ENCODE peak calls at places on chromosomes 5 and 9, in four cellular contexts. One of them, this sample, is unnamed. For H3K9me3, the result is how much of the 10 kb centered on the place peaks cover.

GRCh38 chr9:135137398-135137832 is 49.9 kb downstream of the OLFM1 start:
- DNase-seq in GM12878: no peak
- DNase-seq in tibial nerve: no peak
- DNase-seq in SK-N-SH: peak
- DNase-seq in this sample: no peak

GRCh38 chr5:172939045-172939444 is 20.2 kb upstream of the RPL26L1 start:
- DNase-seq in SK-N-SH: no peak
- DNase-seq in GM12878: no peak
- DNase-seq in tibial nerve: no peak
- DNase-seq in this sample: no peak

GRCh38 chr9:69308217-69308931 is 16.6 kb upstream of the ENTREP1 start:
- DNase-seq in GM12878: no peak
- DNase-seq in tibial nerve: no peak
- DNase-seq in SK-N-SH: no peak
- DNase-seq in this sample: no peak

GRCh38 chr5:35285435-35285834 is 55.1 kb upstream of the PRLR start:
- DNase-seq in GM12878: no peak
- DNase-seq in SK-N-SH: no peak
- DNase-seq in tibial nerve: no peak
- DNase-seq in this sample: no peak

GRCh38 chr5:1345876-1346626 is 1.2 kb upstream of the CLPTM1L start:
- DNase-seq in GM12878: no peak
- DNase-seq in tibial nerve: no peak
- DNase-seq in SK-N-SH: no peak
- DNase-seq in this sample: no peak

GRCh38 chr5:111829701-111830100 is 72.7 kb upstream of the NREP start:
- DNase-seq in tibial nerve: no peak
- DNase-seq in GM12878: no peak
- DNase-seq in SK-N-SH: no peak
- DNase-seq in this sample: no peak

GRCh38 chr5:9653811-9654210 is 23.7 kb upstream of the TAS2R1 start:
- DNase-seq in tibial nerve: no peak
- DNase-seq in SK-N-SH: no peak
- DNase-seq in GM12878: no peak
- DNase-seq in this sample: peak

GRCh38 chr5:122154910-122155309 is 25.6 kb downstream of the ZNF474 start:
- DNase-seq in SK-N-SH: no peak
- DNase-seq in GM12878: no peak
- DNase-seq in tibial nerve: peak
- DNase-seq in this sample: peak

GRCh38 chr9:38091310-38092199 is 22.5 kb upstream of the SHB start:
- DNase-seq in GM12878: no peak
- DNase-seq in tibial nerve: no peak
- DNase-seq in SK-N-SH: peak
- DNase-seq in this sample: no peak

GRCh38 chr9:97938081-97938644 is at the start of gene HEMGN:
- DNase-seq in GM12878: peak
- DNase-seq in tibial nerve: no peak
- DNase-seq in SK-N-SH: no peak
- DNase-seq in this sample: no peak

GRCh38 chr5:135655326-135655725 is 76.5 kb upstream of the CXCL14 start:
- DNase-seq in SK-N-SH: no peak
- DNase-seq in GM12878: no peak
- DNase-seq in tibial nerve: no peak
- DNase-seq in this sample: no peak

GRCh38 chr5:94432499-94432898 is 185.9 kb downstream of the KIAA0825 start:
- DNase-seq in tibial nerve: peak
- DNase-seq in GM12878: no peak
- DNase-seq in SK-N-SH: no peak
- DNase-seq in this sample: no peak

GRCh38 chr5:66306844-66307315 is 162.8 kb downstream of the SREK1 start:
- DNase-seq in GM12878: no peak
- DNase-seq in SK-N-SH: no peak
- DNase-seq in tibial nerve: no peak
- DNase-seq in this sample: no peak

GRCh38 chr5:119289413-119289812 is 66.4 kb upstream of the TNFAIP8 start:
- DNase-seq in tibial nerve: no peak
- DNase-seq in SK-N-SH: no peak
- DNase-seq in GM12878: no peak
- DNase-seq in this sample: no peak

GRCh38 chr5:135578685-135579341 is at the start of gene CXCL14:
- DNase-seq in GM12878: no peak
- DNase-seq in tibial nerve: peak
- DNase-seq in SK-N-SH: no peak
- DNase-seq in this sample: peak

GRCh38 chr5:172107606-172108005 is 80.4 kb downstream of the STK10 start:
- DNase-seq in SK-N-SH: no peak
- DNase-seq in tibial nerve: no peak
- DNase-seq in GM12878: no peak
- DNase-seq in this sample: no peak

GRCh38 chr9:124574944-124575343 is 67.7 kb upstream of the NR5A1 start:
- DNase-seq in GM12878: no peak
- DNase-seq in tibial nerve: no peak
- DNase-seq in SK-N-SH: no peak
- DNase-seq in this sample: no peak

GRCh38 chr9:15501179-15501578 is 9.6 kb downstream of the PSIP1 start:
- DNase-seq in tibial nerve: no peak
- DNase-seq in SK-N-SH: no peak
- DNase-seq in GM12878: no peak
- DNase-seq in this sample: no peak

GRCh38 chr9:36772449-36773370 is 200.0 kb downstream of the MELK start:
- DNase-seq in tibial nerve: no peak
- DNase-seq in GM12878: no peak
- DNase-seq in SK-N-SH: no peak
- DNase-seq in this sample: no peak

GRCh38 chr5:143192191-143192880 is 211.2 kb downstream of the NR3C1 start:
- DNase-seq in GM12878: no peak
- DNase-seq in tibial nerve: no peak
- DNase-seq in SK-N-SH: no peak
- DNase-seq in this sample: no peak

GRCh38 chr5:52989781-52990530 is 804 bp downstream of the ITGA2 start:
- DNase-seq in tibial nerve: peak
- DNase-seq in SK-N-SH: peak
- DNase-seq in GM12878: no peak
- DNase-seq in this sample: no peak

GRCh38 chr9:133835273-133835901 is 97.2 kb upstream of the SARDH start:
- DNase-seq in SK-N-SH: peak
- DNase-seq in GM12878: no peak
- DNase-seq in tibial nerve: no peak
- DNase-seq in this sample: no peak

GRCh38 chr9:130466537-130467217 is 21.9 kb downstream of the ASS1 start:
- DNase-seq in GM12878: no peak
- DNase-seq in SK-N-SH: no peak
- DNase-seq in tibial nerve: no peak
- DNase-seq in this sample: no peak

GRCh38 chr5:100667021-100667671 is 132.0 kb downstream of the FAM174A start:
- DNase-seq in GM12878: no peak
- DNase-seq in SK-N-SH: no peak
- DNase-seq in tibial nerve: peak
- DNase-seq in this sample: no peak

GRCh38 chr5:54738118-54738972 is 220.8 kb downstream of the SNX18 start:
- DNase-seq in SK-N-SH: no peak
- DNase-seq in GM12878: no peak
- DNase-seq in tibial nerve: peak
- DNase-seq in this sample: peak

GRCh38 chr5:102554728-102555127 is 55.9 kb upstream of the SLCO6A1 start:
- DNase-seq in tibial nerve: peak
- DNase-seq in GM12878: no peak
- DNase-seq in SK-N-SH: no peak
- DNase-seq in this sample: no peak

GRCh38 chr5:20694121-20694520 is 706.1 kb upstream of the CDH18 start:
- DNase-seq in GM12878: no peak
- DNase-seq in SK-N-SH: no peak
- DNase-seq in tibial nerve: no peak
- DNase-seq in this sample: no peak

GRCh38 chr5:146284016-146284415 is 54.6 kb upstream of the POU4F3 start:
- DNase-seq in SK-N-SH: no peak
- DNase-seq in tibial nerve: no peak
- DNase-seq in GM12878: no peak
- DNase-seq in this sample: no peak

GRCh38 chr5:154751854-154752253 is 3.3 kb upstream of the LARP1 start:
- DNase-seq in tibial nerve: no peak
- DNase-seq in SK-N-SH: no peak
- DNase-seq in GM12878: no peak
- DNase-seq in this sample: no peak

GRCh38 chr9:117679425-117679824 is 24.8 kb upstream of the TLR4 start:
- DNase-seq in GM12878: no peak
- DNase-seq in SK-N-SH: no peak
- DNase-seq in tibial nerve: no peak
- DNase-seq in this sample: no peak

GRCh38 chr5:177378884-177379883 is 5.0 kb upstream of the SLC34A1 start:
- DNase-seq in tibial nerve: no peak
- DNase-seq in SK-N-SH: no peak
- DNase-seq in GM12878: no peak
- DNase-seq in this sample: no peak

GRCh38 chr5:153797484-153797883 is 241.2 kb downstream of the FAM114A2 start:
- DNase-seq in SK-N-SH: no peak
- DNase-seq in tibial nerve: no peak
- DNase-seq in GM12878: peak
- DNase-seq in this sample: no peak

GRCh38 chr5:176185133-176185733 is 53.0 kb upstream of the SIMC1 start:
- DNase-seq in tibial nerve: no peak
- DNase-seq in SK-N-SH: no peak
- DNase-seq in GM12878: no peak
- DNase-seq in this sample: no peak

GRCh38 chr5:402615-403359 is 40.2 kb upstream of the EXOC3 start:
- DNase-seq in GM12878: peak
- DNase-seq in SK-N-SH: no peak
- DNase-seq in tibial nerve: no peak
- DNase-seq in this sample: no peak

GRCh38 chr5:37685211-37685610 is 154.6 kb downstream of the GDNF start:
- DNase-seq in tibial nerve: no peak
- DNase-seq in GM12878: no peak
- DNase-seq in SK-N-SH: no peak
- DNase-seq in this sample: no peak
- H3K9me3 ChIP-seq in tibial nerve: under half
- H3K9me3 ChIP-seq in GM12878: under half
- H3K9me3 ChIP-seq in SK-N-SH: under half
- H3K9me3 ChIP-seq in this sample: under half

DNA sequence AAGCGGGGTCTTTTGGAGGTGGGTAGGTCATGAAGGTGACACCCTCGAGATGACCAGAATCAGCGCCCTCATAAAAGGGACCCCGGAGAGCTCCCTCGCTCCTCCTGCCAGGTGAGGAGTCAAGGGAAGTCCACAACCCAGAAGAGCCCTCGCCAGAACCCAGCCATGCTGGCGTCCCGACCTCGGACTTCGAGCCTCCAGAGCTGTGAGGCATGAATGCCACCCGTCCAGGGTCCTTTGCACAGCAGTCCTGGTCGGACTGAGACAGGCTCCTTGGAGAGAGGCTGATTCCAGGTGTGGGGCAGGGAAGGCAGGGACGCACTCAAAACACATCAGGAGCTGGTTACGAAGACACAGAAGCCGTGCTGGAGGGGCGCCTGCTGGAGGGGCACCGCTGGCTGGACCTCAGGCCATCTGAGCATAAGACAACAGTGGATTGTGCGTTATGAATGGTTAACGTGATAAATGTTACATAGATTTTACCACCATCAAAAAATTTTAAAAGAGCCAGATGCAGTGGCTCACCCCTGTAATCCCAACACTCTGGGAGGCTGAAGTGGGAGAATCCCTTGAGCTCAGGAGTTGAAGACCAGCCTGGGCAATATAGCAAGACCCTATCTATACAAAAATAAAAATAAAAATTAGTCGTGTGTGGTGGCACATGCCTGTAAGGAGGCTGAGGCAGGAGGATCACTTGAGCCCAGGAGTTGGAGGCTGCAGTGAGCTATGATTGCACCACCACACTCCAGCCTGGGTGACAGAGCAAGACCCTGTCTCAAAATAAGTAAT is 5.7 kb upstream of the CLIC3 start:
- DNase-seq in SK-N-SH: no peak
- DNase-seq in GM12878: no peak
- DNase-seq in tibial nerve: no peak
- DNase-seq in this sample: no peak
- TF ChIP-seq CTCF in SK-N-SH: no peak
- TF ChIP-seq CTCF in GM12878: no peak
- TF ChIP-seq CTCF in tibial nerve: no peak
- TF ChIP-seq CTCF in this sample: no peak

DNA sequence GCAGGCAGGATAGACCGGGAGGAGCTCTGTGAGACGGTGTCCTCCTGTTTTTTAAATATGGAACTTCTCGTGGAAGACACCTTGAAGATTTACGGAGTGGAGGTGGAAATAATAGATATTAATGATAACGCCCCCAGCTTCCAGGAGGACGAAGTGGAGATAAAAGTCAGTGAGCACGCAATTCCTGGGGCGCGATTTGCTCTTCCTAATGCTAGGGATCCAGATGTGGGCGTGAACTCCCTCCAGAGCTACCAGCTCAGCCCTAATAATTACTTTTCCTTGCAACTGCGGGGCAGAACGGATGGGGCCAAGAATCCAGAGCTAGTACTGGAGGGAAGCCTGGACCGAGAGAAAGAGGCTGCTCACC is 621 bp downstream of the PCDHGA11 start:
- DNase-seq in GM12878: no peak
- DNase-seq in SK-N-SH: no peak
- DNase-seq in tibial nerve: no peak
- DNase-seq in this sample: no peak
- H3K9me3 ChIP-seq in GM12878: under half
- H3K9me3 ChIP-seq in SK-N-SH: under half
- H3K9me3 ChIP-seq in tibial nerve: half or more
- H3K9me3 ChIP-seq in this sample: under half

DNA sequence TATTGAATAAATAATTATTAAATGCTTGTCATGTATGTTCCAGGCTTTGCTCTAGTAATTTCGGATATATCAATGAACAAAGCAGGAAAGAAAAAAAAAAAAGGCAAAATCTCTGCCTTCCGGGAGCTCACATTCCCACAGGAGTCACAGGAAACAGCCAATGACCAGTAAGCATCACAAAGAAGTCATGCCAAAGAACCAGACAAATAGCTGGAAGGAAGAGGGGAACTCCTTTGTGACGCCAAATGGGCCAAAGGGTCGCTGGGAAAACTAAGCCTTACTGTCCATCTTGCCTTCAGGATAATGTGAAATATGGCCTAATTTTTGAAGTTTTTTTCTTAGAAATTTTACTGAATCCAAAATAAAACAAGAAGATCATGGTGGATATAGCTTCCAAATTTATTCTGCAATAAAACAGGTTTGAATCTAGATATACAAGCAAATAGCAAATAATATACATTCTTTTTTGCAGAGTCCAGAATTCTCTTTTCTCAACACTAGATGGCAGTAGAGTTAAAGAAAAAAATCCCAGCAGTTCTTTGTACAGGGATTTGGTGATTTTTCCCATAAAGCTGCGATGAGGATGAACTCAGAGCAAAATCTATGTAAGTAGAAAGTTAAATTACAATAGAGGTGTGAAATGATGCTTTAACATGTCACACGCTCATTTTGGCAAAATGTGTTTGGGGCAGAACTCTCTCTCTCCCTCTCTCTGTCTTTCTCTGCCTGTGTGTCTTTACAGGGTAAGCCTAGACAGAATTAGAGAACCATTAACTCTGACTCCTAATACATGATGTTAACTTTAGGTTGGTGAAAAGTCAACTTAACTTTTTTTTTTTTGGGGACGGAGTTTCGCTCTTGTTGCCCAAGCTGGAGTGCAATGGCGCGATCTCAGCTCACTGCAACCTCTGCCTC is 60.0 kb upstream of the TUT7 start:
- DNase-seq in tibial nerve: no peak
- DNase-seq in SK-N-SH: peak
- DNase-seq in GM12878: no peak
- DNase-seq in this sample: no peak
- TF ChIP-seq CTCF in tibial nerve: peak
- TF ChIP-seq CTCF in SK-N-SH: peak
- TF ChIP-seq CTCF in GM12878: peak
- TF ChIP-seq CTCF in this sample: peak